ENCODE peak calls at places on chromosome 11, in six cellular contexts. A is AG20443; G is Ammon's horn; V is stimulated activated CD8-positive, alpha-beta memory T cell treated with anti-CD3 and anti-CD28 coated beads, Interleukin-15, amount 100 ng/mL, for 48 hours; B is upper lobe of right lung; C is right cardiac atrium. Z is an unnamed sample.

GRCh38 chr11:108223449-108224149 is 732 bp downstream of the ATM start:
- DNase-seq in C (no peak), B (no peak), G (no peak), V (no peak), A (no peak), Z (no peak)

GRCh38 chr11:134880788-134881187 is 468.7 kb upstream of the B3GAT1 start:
- DNase-seq in A (no peak), V (no peak), G (no peak), B (no peak), C (no peak), Z (no peak)

GRCh38 chr11:62552465-62552782 is 5.8 kb upstream of the AHNAK start:
- DNase-seq in G (no peak), B (no peak), A (no peak), C (peak), V (no peak), Z (peak)

GRCh38 chr11:47506363-47506762 is 46.6 kb downstream of the CELF1 start:
- DNase-seq in V (no peak), G (no peak), A (no peak), B (no peak), C (no peak), Z (no peak)

GRCh38 chr11:118536726-118537125 is 5.7 kb downstream of the TMEM25 start:
- DNase-seq in C (no peak), A (no peak), G (no peak), V (no peak), B (no peak), Z (no peak)

GRCh38 chr11:126327280-126328000 is 23.6 kb downstream of the DCPS start:
- DNase-seq in A (no peak), B (no peak), C (no peak), G (no peak), V (no peak), Z (no peak)

GRCh38 chr11:60765355-60765754 is 8.7 kb downstream of the MS4A15 start:
- DNase-seq in G (no peak), C (no peak), B (no peak), V (no peak), A (no peak), Z (no peak)

GRCh38 chr11:26993965-26994446 is at the start of gene FIBIN:
- DNase-seq in V (no peak), C (peak), G (peak), A (peak), B (no peak), Z (peak)

GRCh38 chr11:57277845-57278720 is 41.0 kb upstream of the APLNR start:
- DNase-seq in C (peak), B (peak), V (peak), A (peak), G (peak), Z (peak)

GRCh38 chr11:47856186-47856585 is 8.0 kb upstream of the NUP160 start:
- DNase-seq in A (no peak), V (no peak), C (no peak), G (no peak), B (no peak), Z (peak)

GRCh38 chr11:123221074-123221473 is 26.0 kb upstream of the CLMP start:
- DNase-seq in G (no peak), C (no peak), B (no peak), V (no peak), A (no peak), Z (no peak)

GRCh38 chr11:63761173-63761572 is 7.4 kb downstream of the ZFTA start:
- DNase-seq in C (no peak), G (no peak), V (no peak), B (no peak), A (no peak), Z (no peak)

GRCh38 chr11:73623651-73624050 is 22.7 kb upstream of the PLEKHB1 start:
- DNase-seq in A (no peak), V (no peak), G (peak), C (no peak), B (no peak), Z (no peak)

GRCh38 chr11:47248304-47248663 is 330 bp downstream of the ACP2 start:
- DNase-seq in B (no peak), A (peak), G (no peak), V (no peak), C (no peak), Z (no peak)

GRCh38 chr11:57703341-57703740 is 8.7 kb downstream of the MED19 start:
- DNase-seq in A (no peak), C (no peak), G (no peak), B (no peak), V (no peak), Z (no peak)

GRCh38 chr11:117885777-117886176 is 9.3 kb upstream of the FXYD6 start:
- DNase-seq in C (peak), V (no peak), G (no peak), B (no peak), A (no peak), Z (no peak)

GRCh38 chr11:73230276-73230875 is 12.3 kb downstream of the P2RY2 start:
- DNase-seq in V (no peak), C (no peak), G (no peak), A (no peak), B (peak), Z (no peak)

GRCh38 chr11:96149743-96150555 is 193.0 kb downstream of the MAML2 start:
- DNase-seq in V (no peak), G (no peak), B (no peak), A (peak), C (no peak), Z (peak)

GRCh38 chr11:22879615-22880014 is 19.3 kb upstream of the CCDC179 start:
- DNase-seq in V (no peak), B (no peak), G (no peak), A (peak), C (peak), Z (peak)

Z was measured in AG08396.